ENCODE peak calls at places on chromosome 16, in nine cellular contexts. One of them, this sample, is unnamed.

GRCh38 chr16:4613636-4614570 is 785 bp downstream of the UBALD1 start:
- DNase-seq in AG10803: peak; percentile 25
- DNase-seq in stimulated activated CD4-positive, alpha-beta T cell treated with anti-CD3 and anti-CD28 coated beads, Interleukin-2, amount 100 ng/mL, for 48 hours: peak; percentile 45
- DNase-seq in amniotic epithelial cell: peak; percentile 35
- DNase-seq in effector memory CD4-positive, alpha-beta T cell: no peak
- DNase-seq in left cardiac atrium: no peak
- DNase-seq in activated CD4-positive, alpha-beta T cell treated with anti-CD3 and anti-CD28 coated beads, Interleukin-2, amount 50 U/mL, for 48 hours: peak; percentile 45
- DNase-seq in heart right ventricle: no peak
- DNase-seq in pancreas: no peak
- DNase-seq in this sample: peak; percentile 48

GRCh38 chr16:89892055-89892630 is 18.8 kb downstream of the TCF25 start:
- DNase-seq in AG10803: no peak
- DNase-seq in stimulated activated CD4-positive, alpha-beta T cell treated with anti-CD3 and anti-CD28 coated beads, Interleukin-2, amount 100 ng/mL, for 48 hours: no peak
- DNase-seq in heart right ventricle: no peak
- DNase-seq in effector memory CD4-positive, alpha-beta T cell: no peak
- DNase-seq in activated CD4-positive, alpha-beta T cell treated with anti-CD3 and anti-CD28 coated beads, Interleukin-2, amount 50 U/mL, for 48 hours: no peak
- DNase-seq in left cardiac atrium: no peak
- DNase-seq in pancreas: no peak
- DNase-seq in amniotic epithelial cell: no peak
- DNase-seq in this sample: no peak

GRCh38 chr16:19468300-19468699 is 50.6 kb downstream of the TMC5 start:
- DNase-seq in pancreas: no peak
- DNase-seq in left cardiac atrium: no peak
- DNase-seq in AG10803: no peak
- DNase-seq in activated CD4-positive, alpha-beta T cell treated with anti-CD3 and anti-CD28 coated beads, Interleukin-2, amount 50 U/mL, for 48 hours: no peak
- DNase-seq in stimulated activated CD4-positive, alpha-beta T cell treated with anti-CD3 and anti-CD28 coated beads, Interleukin-2, amount 100 ng/mL, for 48 hours: no peak
- DNase-seq in amniotic epithelial cell: no peak
- DNase-seq in effector memory CD4-positive, alpha-beta T cell: no peak
- DNase-seq in heart right ventricle: no peak
- DNase-seq in this sample: no peak

GRCh38 chr16:54366005-54366634 is 79.5 kb upstream of the IRX3 start:
- DNase-seq in stimulated activated CD4-positive, alpha-beta T cell treated with anti-CD3 and anti-CD28 coated beads, Interleukin-2, amount 100 ng/mL, for 48 hours: no peak
- DNase-seq in activated CD4-positive, alpha-beta T cell treated with anti-CD3 and anti-CD28 coated beads, Interleukin-2, amount 50 U/mL, for 48 hours: no peak
- DNase-seq in amniotic epithelial cell: no peak
- DNase-seq in effector memory CD4-positive, alpha-beta T cell: no peak
- DNase-seq in pancreas: no peak
- DNase-seq in heart right ventricle: no peak
- DNase-seq in left cardiac atrium: no peak
- DNase-seq in AG10803: no peak
- DNase-seq in this sample: no peak

GRCh38 chr16:75340715-75341500 is 89.5 kb upstream of the BCAR1 start:
- DNase-seq in activated CD4-positive, alpha-beta T cell treated with anti-CD3 and anti-CD28 coated beads, Interleukin-2, amount 50 U/mL, for 48 hours: no peak
- DNase-seq in stimulated activated CD4-positive, alpha-beta T cell treated with anti-CD3 and anti-CD28 coated beads, Interleukin-2, amount 100 ng/mL, for 48 hours: no peak
- DNase-seq in left cardiac atrium: no peak
- DNase-seq in pancreas: no peak
- DNase-seq in effector memory CD4-positive, alpha-beta T cell: no peak
- DNase-seq in amniotic epithelial cell: peak; percentile 44
- DNase-seq in heart right ventricle: no peak
- DNase-seq in AG10803: peak; percentile 48
- DNase-seq in this sample: peak; percentile 43

GRCh38 chr16:64751906-64752305 is 370.0 kb downstream of the CDH11 start:
- DNase-seq in left cardiac atrium: no peak
- DNase-seq in effector memory CD4-positive, alpha-beta T cell: no peak
- DNase-seq in pancreas: no peak
- DNase-seq in stimulated activated CD4-positive, alpha-beta T cell treated with anti-CD3 and anti-CD28 coated beads, Interleukin-2, amount 100 ng/mL, for 48 hours: no peak
- DNase-seq in heart right ventricle: no peak
- DNase-seq in activated CD4-positive, alpha-beta T cell treated with anti-CD3 and anti-CD28 coated beads, Interleukin-2, amount 50 U/mL, for 48 hours: no peak
- DNase-seq in amniotic epithelial cell: peak; percentile 40
- DNase-seq in AG10803: peak; percentile 83
- DNase-seq in this sample: peak; percentile 90

GRCh38 chr16:23962001-23962400 is 126.2 kb downstream of the PRKCB start:
- DNase-seq in left cardiac atrium: no peak
- DNase-seq in stimulated activated CD4-positive, alpha-beta T cell treated with anti-CD3 and anti-CD28 coated beads, Interleukin-2, amount 100 ng/mL, for 48 hours: peak; percentile 45
- DNase-seq in AG10803: no peak
- DNase-seq in heart right ventricle: no peak
- DNase-seq in activated CD4-positive, alpha-beta T cell treated with anti-CD3 and anti-CD28 coated beads, Interleukin-2, amount 50 U/mL, for 48 hours: peak; percentile 72
- DNase-seq in effector memory CD4-positive, alpha-beta T cell: no peak
- DNase-seq in pancreas: no peak
- DNase-seq in amniotic epithelial cell: no peak
- DNase-seq in this sample: no peak

GRCh38 chr16:1946495-1947368 is 3.7 kb upstream of the MSRB1 start:
- DNase-seq in activated CD4-positive, alpha-beta T cell treated with anti-CD3 and anti-CD28 coated beads, Interleukin-2, amount 50 U/mL, for 48 hours: no peak
- DNase-seq in amniotic epithelial cell: no peak
- DNase-seq in AG10803: no peak
- DNase-seq in heart right ventricle: no peak
- DNase-seq in pancreas: no peak
- DNase-seq in effector memory CD4-positive, alpha-beta T cell: no peak
- DNase-seq in left cardiac atrium: no peak
- DNase-seq in stimulated activated CD4-positive, alpha-beta T cell treated with anti-CD3 and anti-CD28 coated beads, Interleukin-2, amount 100 ng/mL, for 48 hours: no peak
- DNase-seq in this sample: no peak

GRCh38 chr16:67163164-67163902 is 1.2 kb upstream of the HSF4 start:
- DNase-seq in activated CD4-positive, alpha-beta T cell treated with anti-CD3 and anti-CD28 coated beads, Interleukin-2, amount 50 U/mL, for 48 hours: peak; percentile 53
- DNase-seq in left cardiac atrium: peak; percentile 67
- DNase-seq in stimulated activated CD4-positive, alpha-beta T cell treated with anti-CD3 and anti-CD28 coated beads, Interleukin-2, amount 100 ng/mL, for 48 hours: peak; percentile 51
- DNase-seq in pancreas: no peak
- DNase-seq in heart right ventricle: no peak
- DNase-seq in AG10803: peak; percentile 39
- DNase-seq in amniotic epithelial cell: peak; percentile 69
- DNase-seq in effector memory CD4-positive, alpha-beta T cell: no peak
- DNase-seq in this sample: peak; percentile 35

GRCh38 chr16:89796104-89796503 is 20.3 kb downstream of the FANCA start:
- DNase-seq in effector memory CD4-positive, alpha-beta T cell: no peak
- DNase-seq in left cardiac atrium: no peak
- DNase-seq in amniotic epithelial cell: no peak
- DNase-seq in activated CD4-positive, alpha-beta T cell treated with anti-CD3 and anti-CD28 coated beads, Interleukin-2, amount 50 U/mL, for 48 hours: no peak
- DNase-seq in stimulated activated CD4-positive, alpha-beta T cell treated with anti-CD3 and anti-CD28 coated beads, Interleukin-2, amount 100 ng/mL, for 48 hours: no peak
- DNase-seq in heart right ventricle: no peak
- DNase-seq in AG10803: no peak
- DNase-seq in pancreas: no peak
- DNase-seq in this sample: no peak

GRCh38 chr16:23898682-23899430 is 63.1 kb downstream of the PRKCB start:
- DNase-seq in stimulated activated CD4-positive, alpha-beta T cell treated with anti-CD3 and anti-CD28 coated beads, Interleukin-2, amount 100 ng/mL, for 48 hours: no peak
- DNase-seq in amniotic epithelial cell: no peak
- DNase-seq in activated CD4-positive, alpha-beta T cell treated with anti-CD3 and anti-CD28 coated beads, Interleukin-2, amount 50 U/mL, for 48 hours: no peak
- DNase-seq in left cardiac atrium: no peak
- DNase-seq in pancreas: no peak
- DNase-seq in heart right ventricle: no peak
- DNase-seq in effector memory CD4-positive, alpha-beta T cell: no peak
- DNase-seq in AG10803: no peak
- DNase-seq in this sample: no peak

GRCh38 chr16:86093801-86094750 is 195.1 kb downstream of the IRF8 start:
- DNase-seq in effector memory CD4-positive, alpha-beta T cell: no peak
- DNase-seq in activated CD4-positive, alpha-beta T cell treated with anti-CD3 and anti-CD28 coated beads, Interleukin-2, amount 50 U/mL, for 48 hours: no peak
- DNase-seq in stimulated activated CD4-positive, alpha-beta T cell treated with anti-CD3 and anti-CD28 coated beads, Interleukin-2, amount 100 ng/mL, for 48 hours: no peak
- DNase-seq in pancreas: no peak
- DNase-seq in heart right ventricle: no peak
- DNase-seq in left cardiac atrium: no peak
- DNase-seq in amniotic epithelial cell: no peak
- DNase-seq in AG10803: no peak
- DNase-seq in this sample: no peak

GRCh38 chr16:52873997-52874500 is 178.6 kb downstream of the CHD9NB start:
- DNase-seq in pancreas: no peak
- DNase-seq in left cardiac atrium: no peak
- DNase-seq in heart right ventricle: no peak
- DNase-seq in activated CD4-positive, alpha-beta T cell treated with anti-CD3 and anti-CD28 coated beads, Interleukin-2, amount 50 U/mL, for 48 hours: no peak
- DNase-seq in stimulated activated CD4-positive, alpha-beta T cell treated with anti-CD3 and anti-CD28 coated beads, Interleukin-2, amount 100 ng/mL, for 48 hours: no peak
- DNase-seq in effector memory CD4-positive, alpha-beta T cell: no peak
- DNase-seq in AG10803: no peak
- DNase-seq in amniotic epithelial cell: no peak
- DNase-seq in this sample: no peak

GRCh38 chr16:58859958-58860669 is 126.0 kb upstream of the GOT2 start:
- DNase-seq in heart right ventricle: no peak
- DNase-seq in AG10803: no peak
- DNase-seq in activated CD4-positive, alpha-beta T cell treated with anti-CD3 and anti-CD28 coated beads, Interleukin-2, amount 50 U/mL, for 48 hours: no peak
- DNase-seq in effector memory CD4-positive, alpha-beta T cell: no peak
- DNase-seq in left cardiac atrium: no peak
- DNase-seq in amniotic epithelial cell: no peak
- DNase-seq in stimulated activated CD4-positive, alpha-beta T cell treated with anti-CD3 and anti-CD28 coated beads, Interleukin-2, amount 100 ng/mL, for 48 hours: no peak
- DNase-seq in pancreas: no peak
- DNase-seq in this sample: no peak

GRCh38 chr16:4588961-4589360 is 25.7 kb downstream of the UBALD1 start:
- DNase-seq in activated CD4-positive, alpha-beta T cell treated with anti-CD3 and anti-CD28 coated beads, Interleukin-2, amount 50 U/mL, for 48 hours: no peak
- DNase-seq in amniotic epithelial cell: no peak
- DNase-seq in effector memory CD4-positive, alpha-beta T cell: no peak
- DNase-seq in left cardiac atrium: no peak
- DNase-seq in stimulated activated CD4-positive, alpha-beta T cell treated with anti-CD3 and anti-CD28 coated beads, Interleukin-2, amount 100 ng/mL, for 48 hours: no peak
- DNase-seq in heart right ventricle: no peak
- DNase-seq in pancreas: no peak
- DNase-seq in AG10803: no peak
- DNase-seq in this sample: no peak

GRCh38 chr16:66131156-66131807 is 235.2 kb upstream of the CDH5 start:
- DNase-seq in activated CD4-positive, alpha-beta T cell treated with anti-CD3 and anti-CD28 coated beads, Interleukin-2, amount 50 U/mL, for 48 hours: no peak
- DNase-seq in stimulated activated CD4-positive, alpha-beta T cell treated with anti-CD3 and anti-CD28 coated beads, Interleukin-2, amount 100 ng/mL, for 48 hours: no peak
- DNase-seq in left cardiac atrium: no peak
- DNase-seq in effector memory CD4-positive, alpha-beta T cell: no peak
- DNase-seq in AG10803: peak; percentile 42
- DNase-seq in amniotic epithelial cell: peak; percentile 84
- DNase-seq in pancreas: no peak
- DNase-seq in heart right ventricle: no peak
- DNase-seq in this sample: peak; percentile 70

GRCh38 chr16:12458591-12459400 is 344.9 kb downstream of the CPPED1 start:
- DNase-seq in AG10803: no peak
- DNase-seq in amniotic epithelial cell: no peak
- DNase-seq in activated CD4-positive, alpha-beta T cell treated with anti-CD3 and anti-CD28 coated beads, Interleukin-2, amount 50 U/mL, for 48 hours: peak; percentile 9
- DNase-seq in effector memory CD4-positive, alpha-beta T cell: no peak
- DNase-seq in stimulated activated CD4-positive, alpha-beta T cell treated with anti-CD3 and anti-CD28 coated beads, Interleukin-2, amount 100 ng/mL, for 48 hours: peak; percentile 32
- DNase-seq in pancreas: peak; percentile 37
- DNase-seq in left cardiac atrium: peak; percentile 33
- DNase-seq in heart right ventricle: no peak
- DNase-seq in this sample: no peak

GRCh38 chr16:64051826-64052225 is 1070.0 kb downstream of the CDH11 start:
- DNase-seq in amniotic epithelial cell: no peak
- DNase-seq in AG10803: peak; percentile 0
- DNase-seq in left cardiac atrium: no peak
- DNase-seq in stimulated activated CD4-positive, alpha-beta T cell treated with anti-CD3 and anti-CD28 coated beads, Interleukin-2, amount 100 ng/mL, for 48 hours: no peak
- DNase-seq in heart right ventricle: no peak
- DNase-seq in activated CD4-positive, alpha-beta T cell treated with anti-CD3 and anti-CD28 coated beads, Interleukin-2, amount 50 U/mL, for 48 hours: no peak
- DNase-seq in pancreas: no peak
- DNase-seq in effector memory CD4-positive, alpha-beta T cell: no peak
- DNase-seq in this sample: no peak

GRCh38 chr16:19967561-19967960 is 82.9 kb upstream of the GPRC5B start:
- DNase-seq in heart right ventricle: no peak
- DNase-seq in AG10803: no peak
- DNase-seq in amniotic epithelial cell: no peak
- DNase-seq in left cardiac atrium: no peak
- DNase-seq in pancreas: no peak
- DNase-seq in stimulated activated CD4-positive, alpha-beta T cell treated with anti-CD3 and anti-CD28 coated beads, Interleukin-2, amount 100 ng/mL, for 48 hours: no peak
- DNase-seq in activated CD4-positive, alpha-beta T cell treated with anti-CD3 and anti-CD28 coated beads, Interleukin-2, amount 50 U/mL, for 48 hours: no peak
- DNase-seq in effector memory CD4-positive, alpha-beta T cell: no peak
- DNase-seq in this sample: no peak

GRCh38 chr16:17474037-17474436 is 3.3 kb upstream of the XYLT1 start:
- DNase-seq in stimulated activated CD4-positive, alpha-beta T cell treated with anti-CD3 and anti-CD28 coated beads, Interleukin-2, amount 100 ng/mL, for 48 hours: no peak
- DNase-seq in AG10803: no peak
- DNase-seq in activated CD4-positive, alpha-beta T cell treated with anti-CD3 and anti-CD28 coated beads, Interleukin-2, amount 50 U/mL, for 48 hours: no peak
- DNase-seq in left cardiac atrium: no peak
- DNase-seq in pancreas: no peak
- DNase-seq in amniotic epithelial cell: peak; percentile 65
- DNase-seq in effector memory CD4-positive, alpha-beta T cell: no peak
- DNase-seq in heart right ventricle: no peak
- DNase-seq in this sample: no peak

GRCh38 chr16:58194790-58195189 is 3.1 kb downstream of the CSNK2A2 start:
- DNase-seq in activated CD4-positive, alpha-beta T cell treated with anti-CD3 and anti-CD28 coated beads, Interleukin-2, amount 50 U/mL, for 48 hours: no peak
- DNase-seq in heart right ventricle: no peak
- DNase-seq in stimulated activated CD4-positive, alpha-beta T cell treated with anti-CD3 and anti-CD28 coated beads, Interleukin-2, amount 100 ng/mL, for 48 hours: no peak
- DNase-seq in AG10803: no peak
- DNase-seq in amniotic epithelial cell: no peak
- DNase-seq in pancreas: no peak
- DNase-seq in left cardiac atrium: no peak
- DNase-seq in effector memory CD4-positive, alpha-beta T cell: no peak
- DNase-seq in this sample: no peak

This sample was measured in IMR-90.